ENCODE peak calls at places on chromosome X, in four cellular contexts. Z, E, W and C are unnamed samples.
A peak's percentile ranks its signal among the peaks of the same experiment; 100 is the strongest.

GRCh38 chrX:10755477-10756334 is 135.3 kb upstream of the MID1 start:
- DNase-seq in Z (no peak), E (no peak), W (peak; percentile 39), C (no peak)

GRCh38 chrX:87583679-87584078 is 66.1 kb downstream of the KLHL4 start:
- DNase-seq in Z (peak; percentile 15), E (peak; percentile 47), W (no peak), C (no peak)

GRCh38 chrX:149473966-149474365 is 31.1 kb downstream of the IDS start:
- DNase-seq in Z (no peak), E (no peak), W (no peak), C (no peak)

GRCh38 chrX:79325263-79325958 is 41.7 kb downstream of the ITM2A start:
- DNase-seq in Z (no peak), E (peak; percentile 35), W (no peak), C (no peak)

GRCh38 chrX:140521393-140521792 is 16.5 kb upstream of the SOX3 start:
- DNase-seq in Z (no peak), E (no peak), W (no peak), C (no peak)

GRCh38 chrX:24169211-24169610 is 19.7 kb downstream of the ZFX start:
- DNase-seq in Z (no peak), E (no peak), W (no peak), C (no peak)

GRCh38 chrX:72727846-72728245 is 13.7 kb upstream of the PHKA1 start:
- DNase-seq in Z (no peak), E (no peak), W (no peak), C (no peak)

GRCh38 chrX:7068939-7069367 is 78.6 kb upstream of the STS start:
- DNase-seq in Z (no peak), E (no peak), W (no peak), C (no peak)

GRCh38 chrX:136880452-136881013 is at the start of gene RBMX:
- DNase-seq in Z (peak; percentile 90), E (peak; percentile 96), W (peak; percentile 90), C (peak; percentile 90)

GRCh38 chrX:74262472-74263209 is 41.3 kb upstream of the ZCCHC13 start:
- DNase-seq in Z (no peak), E (no peak), W (peak; percentile 21), C (no peak)

GRCh38 chrX:109270580-109271484 is 211.1 kb downstream of the GUCY2F start:
- DNase-seq in Z (no peak), E (no peak), W (no peak), C (no peak)

GRCh38 chrX:78111140-78111931 is 7.3 kb downstream of the PGK1 start:
- DNase-seq in Z (peak; percentile 55), E (no peak), W (no peak), C (no peak)

GRCh38 chrX:38805294-38806053 is 4.2 kb downstream of the MID1IP1 start:
- DNase-seq in Z (peak; percentile 57), E (peak; percentile 74), W (peak; percentile 21), C (peak; percentile 73)

GRCh38 chrX:64439551-64439950 is 44.3 kb upstream of the MTMR8 start:
- DNase-seq in Z (no peak), E (no peak), W (no peak), C (no peak)

GRCh38 chrX:50198348-50198747 is 2.5 kb downstream of the AKAP4 start:
- DNase-seq in Z (no peak), E (peak; percentile 83), W (no peak), C (no peak)

GRCh38 chrX:87409113-87409841 is 108.3 kb upstream of the KLHL4 start:
- DNase-seq in Z (peak; percentile 92), E (peak; percentile 68), W (peak; percentile 36), C (peak; percentile 84)

GRCh38 chrX:135435139-135435922 is 13.6 kb downstream of the SMIM10L2A start:
- DNase-seq in Z (no peak), E (peak; percentile 9), W (no peak), C (no peak)

GRCh38 chrX:153507484-153508178 is 9.8 kb upstream of the ATP2B3 start:
- DNase-seq in Z (peak; percentile 79), E (peak; percentile 82), W (peak; percentile 88), C (peak; percentile 76)

GRCh38 chrX:94937491-94937890 is 1263.5 kb downstream of the FAM133A start:
- DNase-seq in Z (no peak), E (no peak), W (no peak), C (no peak)

GRCh38 chrX:1749499-1749898 is 134.6 kb downstream of the ASMT start:
- DNase-seq in Z (no peak), E (no peak), W (no peak), C (no peak)

GRCh38 chrX:125505207-125505606 is 185.5 kb downstream of the TEX13C start:
- DNase-seq in Z (no peak), E (no peak), W (no peak), C (no peak)

GRCh38 chrX:20252392-20253231 is 14.1 kb downstream of the RPS6KA3 start:
- DNase-seq in Z (peak; percentile 49), E (peak; percentile 65), W (peak; percentile 10), C (no peak)

GRCh38 chrX:149476513-149476912 is 28.6 kb downstream of the IDS start:
- DNase-seq in Z (no peak), E (no peak), W (no peak), C (no peak)

GRCh38 chrX:68703369-68703768 is 55.9 kb downstream of the STARD8 start:
- DNase-seq in Z (peak; percentile 43), E (no peak), W (no peak), C (no peak)

GRCh38 chrX:40116925-40117324 is 19.2 kb upstream of the BCOR start:
- DNase-seq in Z (no peak), E (no peak), W (no peak), C (no peak)
- H3K4me1 ChIP-seq in Z (no peaks in the 10 kb centered on the region), E (peaks cover 32% of the 10 kb centered on the region), W (no peaks in the 10 kb centered on the region), C (no peaks in the 10 kb centered on the region)

GRCh38 chrX:118872102-118872566 is 48.5 kb downstream of the ZCCHC12 start:
- DNase-seq in Z (peak; percentile 68), E (no peak), W (no peak), C (no peak)
- TF ChIP-seq POLR2A in Z (peak; percentile 13), E (no peak), W (no peak), C (no peak)

DNA sequence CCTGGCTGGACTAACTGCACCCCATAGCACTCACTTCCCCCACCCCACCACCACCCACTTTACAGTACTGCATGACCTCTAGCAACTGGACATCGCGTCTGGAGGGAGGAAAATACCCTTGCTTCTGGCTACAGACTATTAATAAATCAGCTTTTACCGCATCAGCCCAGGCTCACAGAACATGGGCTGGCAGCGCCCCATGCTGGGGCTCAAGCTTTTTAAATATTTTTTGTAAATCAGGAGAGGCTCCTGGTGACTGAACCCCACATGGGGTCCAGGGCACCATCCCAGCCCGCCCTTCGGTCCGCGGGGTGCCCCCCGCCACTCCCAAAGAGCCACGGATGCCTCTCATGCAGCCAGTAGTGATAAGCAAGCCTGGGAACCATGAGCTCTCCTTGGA is 2.7 kb downstream of the HS6ST2 start:
- DNase-seq in Z (no peak), E (no peak), W (no peak), C (peak; percentile 31)
- H3K4me3 ChIP-seq in Z (no peak overlapping the region), E (no peak overlapping the region), W (no peak overlapping the region), C (peak overlapping the region; percentile 39)

DNA sequence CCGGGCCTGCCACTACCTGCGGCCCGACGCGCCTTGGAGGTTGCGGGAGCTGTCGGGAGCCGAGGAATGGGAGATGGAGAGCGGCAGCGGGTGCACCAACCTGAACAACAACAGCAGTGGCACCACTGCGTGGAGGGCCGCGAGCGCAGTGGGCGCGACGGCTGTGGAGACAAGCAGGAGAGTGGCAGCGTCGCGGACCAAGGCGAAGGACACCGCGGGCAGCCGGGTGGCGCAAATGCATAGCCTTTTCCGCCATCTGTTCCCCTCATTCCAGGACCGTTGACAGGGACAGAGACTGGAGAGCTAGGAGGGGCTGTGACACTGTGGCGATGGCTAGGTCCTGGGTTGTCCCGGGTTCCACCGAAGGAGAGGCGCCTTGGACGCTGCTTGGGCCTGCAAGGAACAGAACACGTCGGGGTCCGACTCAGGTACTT is 962 bp downstream of the SOWAHD start:
- DNase-seq in Z (no peak), E (no peak), W (no peak), C (no peak)
- H3K4me1 ChIP-seq in Z (no peaks in the 10 kb centered on the region), E (peaks cover 24% of the 10 kb centered on the region), W (peaks cover 8% of the 10 kb centered on the region), C (no peaks in the 10 kb centered on the region)